ENCODE peak calls at places on chromosomes 16 and 17, in five cellular contexts. W is H9, N is neuronal stem cell, R is mesenchymal stem cell, Q is trophoblast cell. P is an unnamed sample.

GRCh38 chr17:15456972-15457722 is 10.3 kb downstream of the CDRT4 start:
- DNase-seq in W (no peak), N (no peak), R (peak), Q (peak), P (peak)

GRCh38 chr17:29686998-29687397 is 64.3 kb upstream of the CORO6 start:
- DNase-seq in W (no peak), N (no peak), R (no peak), Q (no peak), P (no peak)

GRCh38 chr17:4599505-4600281 is 15.4 kb downstream of the SMTNL2 start:
- DNase-seq in W (peak), N (peak), R (peak), Q (no peak), P (peak)

GRCh38 chr16:47523342-47524006 is 62.3 kb downstream of the PHKB start:
- DNase-seq in W (no peak), N (no peak), R (no peak), Q (no peak), P (peak)

GRCh38 chr17:76706817-76707216 is 3.9 kb downstream of the MXRA7 start:
- DNase-seq in W (no peak), N (no peak), R (no peak), Q (peak), P (no peak)

GRCh38 chr16:30741461-30741914 is 6.7 kb upstream of the PHKG2 start:
- DNase-seq in W (peak), N (no peak), R (peak), Q (peak), P (peak)

GRCh38 chr17:73369126-73369525 is 57.3 kb upstream of the CDC42EP4 start:
- DNase-seq in W (no peak), N (no peak), R (no peak), Q (no peak), P (no peak)

GRCh38 chr17:77829871-77830799 is 128.4 kb upstream of the TNRC6C start:
- DNase-seq in W (no peak), N (no peak), R (peak), Q (no peak), P (no peak)

GRCh38 chr17:40095944-40096791 is 4.2 kb downstream of the NR1D1 start:
- DNase-seq in W (no peak), N (no peak), R (no peak), Q (peak), P (no peak)

GRCh38 chr17:74892013-74892841 is 1.2 kb downstream of the FADS6 start:
- DNase-seq in W (no peak), N (no peak), R (no peak), Q (peak), P (no peak)

GRCh38 chr17:83125515-83126274 is 46.3 kb downstream of the METRNL start:
- DNase-seq in W (peak), N (no peak), R (no peak), Q (peak), P (no peak)

GRCh38 chr16:1002399-1003161 is 21.0 kb downstream of the SOX8 start:
- DNase-seq in W (peak), N (no peak), R (peak), Q (peak), P (peak)

GRCh38 chr17:69047368-69048263 is 13.1 kb downstream of the ABCA9 start:
- DNase-seq in W (no peak), N (no peak), R (peak), Q (peak), P (peak)

GRCh38 chr17:48074322-48075054 is 26.3 kb downstream of the NFE2L1 start:
- DNase-seq in W (peak), N (peak), R (peak), Q (peak), P (peak)

GRCh38 chr17:57577751-57578607 is 167.1 kb downstream of the CCDC182 start:
- DNase-seq in W (no peak), N (peak), R (peak), Q (peak), P (peak)

GRCh38 chr17:48004973-48005372 is 32.6 kb downstream of the COPZ2 start:
- DNase-seq in W (no peak), N (no peak), R (no peak), Q (no peak), P (no peak)

GRCh38 chr17:9062399-9062902 is 41.1 kb downstream of the NTN1 start:
- DNase-seq in W (no peak), N (no peak), R (no peak), Q (no peak), P (no peak)

GRCh38 chr17:10471853-10472252 is 2.5 kb upstream of the MYH4 start:
- DNase-seq in W (no peak), N (no peak), R (peak), Q (peak), P (no peak)

GRCh38 chr17:48027322-48027981 is 10.1 kb downstream of the COPZ2 start:
- DNase-seq in W (no peak), N (no peak), R (no peak), Q (peak), P (no peak)

GRCh38 chr17:55062921-55063320 is 94.4 kb downstream of the STXBP4 start:
- DNase-seq in W (no peak), N (no peak), R (no peak), Q (peak), P (no peak)

GRCh38 chr17:65137076-65137935 is at the start of gene RGS9:
- DNase-seq in W (peak), N (peak), R (peak), Q (peak), P (peak)

GRCh38 chr17:80950466-80951120 is 41.0 kb upstream of the CHMP6 start:
- DNase-seq in W (no peak), N (no peak), R (no peak), Q (no peak), P (no peak)

GRCh38 chr16:17389392-17389791 is 81.4 kb downstream of the XYLT1 start:
- DNase-seq in W (no peak), N (no peak), R (no peak), Q (peak), P (no peak)

GRCh38 chr16:29678691-29679267 is at the start of gene QPRT:
- DNase-seq in W (peak), N (peak), R (peak), Q (peak), P (peak)

GRCh38 chr17:2885751-2886150 is 89.5 kb downstream of the RAP1GAP2 start:
- DNase-seq in W (no peak), N (no peak), R (no peak), Q (no peak), P (no peak)

GRCh38 chr16:70767377-70768204 is 33.4 kb downstream of the VAC14 start:
- DNase-seq in W (no peak), N (no peak), R (peak), Q (peak), P (no peak)

GRCh38 chr17:68344701-68345136 is 53.4 kb downstream of the ARSG start:
- DNase-seq in W (no peak), N (peak), R (no peak), Q (peak), P (no peak)

GRCh38 chr17:42009170-42009569 is 8.1 kb downstream of the DNAJC7 start:
- DNase-seq in W (peak), N (no peak), R (no peak), Q (no peak), P (peak)

GRCh38 chr17:40224707-40225092 is 5.6 kb downstream of the WIPF2 start:
- DNase-seq in W (no peak), N (no peak), R (no peak), Q (no peak), P (no peak)

GRCh38 chr17:19762515-19762961 is 14.4 kb upstream of the ALDH3A1 start:
- DNase-seq in W (peak), N (peak), R (peak), Q (peak), P (peak)

GRCh38 chr16:84543931-84544776 is 39.7 kb upstream of the MEAK7 start:
- DNase-seq in W (no peak), N (no peak), R (no peak), Q (no peak), P (no peak)

GRCh38 chr17:1027044-1027443 is 30.1 kb downstream of the TIMM22 start:
- DNase-seq in W (no peak), N (no peak), R (no peak), Q (no peak), P (no peak)

GRCh38 chr16:10736926-10737625 is 6.6 kb upstream of the NUBP1 start:
- DNase-seq in W (peak), N (peak), R (peak), Q (peak), P (peak)

GRCh38 chr16:66248096-66248495 is 118.4 kb upstream of the CDH5 start:
- DNase-seq in W (no peak), N (no peak), R (peak), Q (no peak), P (no peak)
- H3K27ac ChIP-seq in W (no peak), N (no peak), R (no peak), Q (no peak), P (no peak)

DNA sequence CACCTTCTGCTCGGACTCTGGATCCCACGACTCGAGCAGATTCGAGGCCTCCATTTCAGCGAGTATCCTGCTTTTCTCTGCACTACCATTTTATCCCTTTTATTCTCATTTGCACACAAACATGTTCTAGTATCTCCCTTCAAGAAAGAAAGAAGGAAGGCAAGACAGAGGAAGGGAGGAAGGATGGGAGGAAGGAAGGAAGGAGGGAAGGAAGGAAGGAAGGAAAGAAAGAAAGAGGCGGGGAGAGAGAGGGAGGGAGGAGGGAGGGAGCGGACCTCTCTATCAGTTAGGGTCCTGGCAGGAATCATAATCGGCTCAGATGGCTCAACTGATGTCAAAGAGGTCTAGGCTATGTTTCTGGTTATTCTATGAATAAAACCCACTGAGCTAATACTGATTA is 10.3 kb upstream of the KSR1 start:
- DNase-seq in W (no peak), N (no peak), R (no peak), Q (no peak), P (no peak)
- H2BK5ac ChIP-seq in W (no peak), N (no peak), R (no peak), Q (no peak), P (no peak)

DNA sequence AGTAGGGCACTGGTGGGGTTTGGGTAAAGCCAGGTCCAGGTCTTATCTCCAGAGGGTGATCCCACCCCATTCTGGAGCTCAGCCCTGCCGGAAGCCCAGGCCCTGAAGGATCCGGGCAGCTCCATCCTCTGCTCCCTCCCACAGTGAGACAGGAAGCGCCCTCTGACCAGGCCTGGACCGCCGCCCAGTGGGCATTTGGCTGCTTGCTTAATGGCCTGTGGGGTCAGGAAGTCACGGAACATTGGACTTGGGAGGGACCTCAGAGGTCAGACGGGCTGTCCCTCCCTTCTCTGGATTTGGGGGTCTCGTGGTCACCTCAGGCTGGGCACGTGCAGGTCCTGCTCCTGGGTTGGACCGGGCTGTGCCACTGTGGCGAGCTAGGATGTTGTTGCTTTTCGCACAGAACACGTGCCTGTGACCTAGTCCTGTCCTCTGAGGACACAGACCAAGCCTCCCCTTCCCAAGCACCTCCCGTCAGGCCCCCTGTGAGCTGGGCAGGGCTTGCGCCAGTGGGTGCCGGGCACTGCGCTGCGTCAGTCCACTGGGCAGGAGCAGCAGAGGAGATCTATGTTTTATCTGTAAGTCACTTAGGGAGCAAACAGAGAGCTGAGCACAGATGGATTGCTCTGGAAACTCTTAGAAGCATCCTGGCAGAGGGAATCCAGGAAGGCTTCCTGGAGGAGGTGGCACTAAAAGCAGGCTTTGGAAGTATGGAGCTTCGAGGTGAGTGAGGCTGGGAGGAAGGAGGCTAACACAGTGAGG is 49.4 kb upstream of the GSE1 start:
- DNase-seq in W (no peak), N (no peak), R (peak), Q (no peak), P (no peak)
- H2AK5ac ChIP-seq in W (no peak), N (peak), R (peak), Q (no peak), P (peak)

DNA sequence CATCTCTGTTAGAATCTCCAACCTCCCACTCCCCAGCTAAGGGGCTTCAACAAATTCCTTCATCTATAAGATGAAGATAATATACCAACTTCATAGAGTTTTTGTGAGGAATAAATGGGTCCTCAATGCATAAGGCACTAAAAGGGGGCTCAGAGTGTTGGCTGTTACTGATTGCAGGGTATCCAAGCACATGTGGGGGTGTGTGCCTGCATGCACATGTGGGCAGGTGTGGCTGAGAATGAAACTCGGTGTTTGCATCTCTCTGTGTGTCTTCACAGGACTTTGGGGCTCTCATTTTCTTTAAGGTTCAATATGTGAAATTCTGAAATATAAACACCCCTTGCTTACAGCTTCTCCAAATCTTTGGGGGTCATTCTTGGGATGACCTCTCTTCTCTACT is 4.1 kb upstream of the PPP1R9B start:
- DNase-seq in W (no peak), N (no peak), R (no peak), Q (no peak), P (no peak)
- H3K27ac ChIP-seq in W (no peak), N (no peak), R (no peak), Q (no peak), P (no peak)